ENCODE peak calls at places on chromosomes 11 and 22, in eight cellular contexts. Z is HCT116, J is K562, Q is H1, I is fibroblast of lung, N is IMR-90, X is H9, V is GM23248. A is an unnamed sample. For H4K20me1, the result is how much of the 10 kb centered on the place peaks cover.

GRCh38 chr11:90874281-90874680 is 651.4 kb upstream of the CHORDC1 start:
- DNase-seq in Z (no peak), J (no peak), Q (no peak), I (no peak), N (no peak), X (no peak), V (no peak), A (no peak)

GRCh38 chr11:47591764-47592163 is 2.4 kb downstream of the C1QTNF4 start:
- DNase-seq in Z (no peak), J (no peak), Q (no peak), I (no peak), N (no peak), X (no peak), V (no peak), A (no peak)

GRCh38 chr11:61911701-61912529 is 5.5 kb downstream of the RAB3IL1 start:
- DNase-seq in Z (no peak), J (no peak), Q (no peak), I (no peak), N (no peak), X (no peak), V (no peak), A (no peak)

GRCh38 chr11:133843454-133843987 is 1.8 kb downstream of the SPATA19 start:
- DNase-seq in Z (no peak), J (no peak), Q (no peak), I (no peak), N (no peak), X (no peak), V (no peak), A (no peak)

GRCh38 chr22:40463727-40464126 is 93.3 kb downstream of the SGSM3 start:
- DNase-seq in Z (no peak), J (no peak), Q (no peak), I (no peak), N (no peak), X (no peak), V (no peak), A (peak)

GRCh38 chr11:60658409-60658808 is 41.0 kb upstream of the MS4A8 start:
- DNase-seq in Z (no peak), J (no peak), Q (no peak), I (no peak), N (no peak), X (no peak), V (no peak), A (no peak)

GRCh38 chr22:21443735-21444421 is 23.3 kb upstream of the TMEM191C start:
- DNase-seq in Z (no peak), J (no peak), Q (no peak), I (no peak), N (no peak), X (peak), V (no peak), A (no peak)

GRCh38 chr11:131868769-131869482 is 498.5 kb downstream of the NTM start:
- DNase-seq in Z (no peak), J (no peak), Q (no peak), I (no peak), N (peak), X (no peak), V (no peak), A (no peak)

GRCh38 chr11:65391007-65391406 is 4.6 kb downstream of the FRMD8 start:
- DNase-seq in Z (no peak), J (no peak), Q (no peak), I (peak), N (peak), X (no peak), V (peak), A (no peak)

GRCh38 chr11:46577058-46577457 is 16.8 kb downstream of the AMBRA1 start:
- DNase-seq in Z (no peak), J (no peak), Q (no peak), I (no peak), N (no peak), X (no peak), V (no peak), A (no peak)

DNA sequence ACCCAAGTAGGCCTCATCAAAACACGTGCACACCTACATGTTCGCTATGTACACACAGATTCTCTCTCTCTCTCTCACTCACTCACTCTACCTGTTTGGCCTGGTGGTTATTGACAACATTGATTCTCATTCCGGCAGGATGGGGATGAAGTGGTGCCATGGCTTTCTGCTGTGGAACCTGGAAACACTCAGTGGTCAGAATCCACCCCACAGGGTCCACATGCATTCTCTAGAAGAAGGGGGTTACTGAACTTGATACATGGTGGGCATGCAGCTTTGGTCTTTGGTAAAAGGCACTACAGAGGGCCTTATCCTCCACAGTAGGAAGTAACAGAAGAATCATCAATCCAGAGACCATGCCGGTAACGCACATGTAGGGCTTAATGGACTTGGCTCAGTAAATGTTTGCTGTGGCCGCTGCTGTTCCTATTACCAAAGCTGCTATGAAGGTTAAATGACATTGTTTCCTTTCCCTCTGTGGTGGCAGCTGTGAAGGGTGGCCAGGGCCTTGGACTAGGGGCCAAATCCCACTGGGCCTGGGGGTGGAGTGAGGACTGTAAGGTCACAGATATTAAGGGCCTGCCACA is 12.7 kb downstream of the POLDIP3 start:
- DNase-seq in Z (no peak), J (no peak), Q (no peak), I (no peak), N (no peak), X (no peak), V (no peak), A (no peak)
- H4K20me1 ChIP-seq in Z (under half), J (under half), Q (under half), I (under half), N (half or more), X (under half), V (under half), A (under half)

GRCh38 chr11:102266111-102266510 is 51.2 kb upstream of the BIRC3 start:
- DNase-seq in Z (no peak), J (no peak), Q (no peak), I (no peak), N (no peak), X (no peak), V (peak), A (no peak)

GRCh38 chr11:102269927-102270326 is 47.4 kb upstream of the BIRC3 start:
- DNase-seq in Z (no peak), J (no peak), Q (no peak), I (peak), N (peak), X (no peak), V (peak), A (no peak)

GRCh38 chr11:102268083-102268984 is 49.0 kb upstream of the BIRC3 start:
- DNase-seq in Z (peak), J (peak), Q (peak), I (peak), N (peak), X (peak), V (peak), A (peak)

GRCh38 chr11:102267602-102268001 is 49.7 kb upstream of the BIRC3 start:
- DNase-seq in Z (no peak), J (peak), Q (no peak), I (peak), N (peak), X (no peak), V (peak), A (no peak)

DNA sequence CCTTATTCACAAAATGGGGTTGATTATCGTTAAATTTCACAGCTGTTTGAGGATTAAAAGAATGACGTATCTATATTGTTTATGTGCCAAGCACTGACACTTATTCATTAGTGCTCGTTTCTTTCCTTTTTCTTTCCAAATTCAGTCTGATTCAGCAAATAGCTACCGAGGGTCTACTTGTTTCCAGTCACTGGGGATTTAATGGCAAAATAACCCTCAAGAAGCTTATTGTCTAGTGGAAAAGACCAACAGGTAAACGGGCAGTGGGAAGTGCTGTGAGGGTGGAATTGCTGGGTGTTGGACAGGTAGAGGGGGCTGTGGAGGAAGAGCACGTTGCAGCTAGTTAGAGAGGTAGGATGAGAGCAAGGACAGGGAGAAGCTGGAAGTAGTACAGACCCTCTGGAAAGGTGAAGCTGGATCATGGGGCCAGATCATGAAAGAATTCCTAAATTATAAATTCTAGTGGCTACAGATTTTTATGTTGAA is 48.3 kb upstream of the BIRC3 start:
- DNase-seq in Z (no peak), J (no peak), Q (no peak), I (no peak), N (no peak), X (peak), V (no peak), A (no peak)
- H4K20me1 ChIP-seq in Z (under half), J (under half), Q (under half), I (under half), N (under half), X (under half), V (under half), A (under half)

DNA sequence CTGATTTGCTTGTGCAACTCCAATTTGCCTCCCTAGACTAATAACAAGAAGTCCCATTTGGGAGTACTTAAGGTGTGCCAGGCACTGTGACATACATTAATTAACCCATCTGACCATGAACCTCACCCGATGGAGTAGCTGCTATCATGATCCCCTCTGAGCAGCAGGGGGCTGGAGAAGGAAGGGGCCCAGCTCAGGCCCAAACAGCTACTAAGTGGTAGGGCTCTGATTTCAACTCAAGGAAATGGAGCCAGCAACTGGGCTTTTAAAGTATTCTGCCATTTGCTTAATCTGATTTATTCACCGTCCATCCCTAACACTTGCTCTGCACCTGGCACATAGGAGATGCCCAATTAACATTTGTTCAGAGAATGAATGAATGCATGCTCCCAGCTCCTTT is 1.2 kb downstream of the CRYBB1 start:
- DNase-seq in Z (no peak), J (no peak), Q (no peak), I (no peak), N (no peak), X (no peak), V (no peak), A (no peak)
- H4K20me1 ChIP-seq in Z (under half), J (under half), Q (under half), I (under half), N (under half), X (under half), V (under half), A (under half)

DNA sequence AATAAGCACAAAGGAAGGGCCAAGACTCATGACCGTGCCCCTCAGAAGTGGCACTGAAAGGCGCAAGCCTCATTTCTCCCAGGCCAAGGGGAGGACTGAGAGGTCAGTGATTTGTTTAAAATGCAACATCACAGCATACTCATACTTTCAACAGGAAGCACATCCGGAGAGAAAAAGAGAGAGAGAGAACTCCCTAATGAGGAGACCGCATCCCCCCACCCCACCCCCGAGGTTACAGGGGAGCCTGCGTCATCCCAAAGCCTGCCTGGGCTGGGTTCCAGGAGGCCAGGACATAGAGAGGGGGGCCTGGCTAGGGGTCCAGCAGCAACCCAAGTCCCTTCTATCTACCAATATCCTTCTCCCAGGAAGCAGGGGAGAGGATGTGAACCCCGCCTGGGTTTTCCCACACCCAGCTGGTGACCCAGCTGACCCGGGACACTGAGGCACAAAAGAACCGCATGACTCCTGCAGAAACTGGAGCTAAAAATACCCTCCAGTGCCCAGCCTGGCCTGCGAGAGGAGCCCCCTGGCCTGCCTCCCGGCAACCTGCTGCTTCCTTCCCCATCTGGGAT is 3.8 kb downstream of the CSNK1E start:
- DNase-seq in Z (no peak), J (no peak), Q (no peak), I (peak), N (peak), X (no peak), V (peak), A (no peak)
- H4K20me1 ChIP-seq in Z (under half), J (under half), Q (half or more), I (under half), N (half or more), X (under half), V (under half), A (half or more)

GRCh38 chr11:456533-456932 is 6.5 kb downstream of the PTDSS2 start:
- DNase-seq in Z (no peak), J (no peak), Q (no peak), I (no peak), N (no peak), X (no peak), V (no peak), A (no peak)
- H4K20me1 ChIP-seq in Z (under half), J (under half), Q (under half), I (under half), N (under half), X (under half), V (under half), A (under half)

GRCh38 chr11:102192349-102193066 is 82.3 kb downstream of the YAP1 start:
- DNase-seq in Z (no peak), J (no peak), Q (no peak), I (no peak), N (no peak), X (no peak), V (no peak), A (no peak)

GRCh38 chr11:102196351-102196750 is 86.1 kb downstream of the YAP1 start:
- DNase-seq in Z (no peak), J (no peak), Q (no peak), I (no peak), N (no peak), X (no peak), V (no peak), A (no peak)

GRCh38 chr11:102194257-102194656 is 84.0 kb downstream of the YAP1 start:
- DNase-seq in Z (no peak), J (no peak), Q (no peak), I (no peak), N (no peak), X (no peak), V (peak), A (no peak)

GRCh38 chr11:102196816-102197215 is 86.6 kb downstream of the YAP1 start:
- DNase-seq in Z (no peak), J (no peak), Q (no peak), I (peak), N (peak), X (no peak), V (peak), A (no peak)

GRCh38 chr11:102194983-102195382 is 84.7 kb downstream of the YAP1 start:
- DNase-seq in Z (no peak), J (no peak), Q (no peak), I (no peak), N (no peak), X (no peak), V (no peak), A (no peak)
- H4K20me1 ChIP-seq in Z (under half), J (under half), Q (under half), I (under half), N (under half), X (under half), V (under half), A (under half)

DNA sequence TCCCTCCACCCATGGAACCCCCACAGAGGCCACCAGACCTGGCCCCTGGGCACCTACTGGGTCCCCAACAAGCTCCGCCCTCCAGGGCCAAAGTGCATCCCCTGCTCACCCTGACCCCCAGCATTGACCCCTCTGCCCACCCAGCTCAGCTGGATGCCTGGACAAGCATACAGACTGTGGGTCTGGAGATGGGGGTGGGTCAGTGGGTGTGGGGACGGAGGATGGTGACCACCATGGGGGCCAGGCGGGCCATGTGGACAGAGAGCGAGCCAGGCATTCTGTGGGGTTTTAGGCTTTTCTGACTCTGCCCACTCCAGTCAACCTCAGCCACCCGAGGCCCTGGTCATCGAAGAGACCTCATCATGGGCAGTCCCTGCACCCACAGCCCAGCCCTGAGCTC is 183.7 kb downstream of the BRD1 start:
- DNase-seq in Z (no peak), J (no peak), Q (no peak), I (no peak), N (no peak), X (no peak), V (no peak), A (no peak)
- H4K20me1 ChIP-seq in Z (under half), J (half or more), Q (under half), I (under half), N (under half), X (under half), V (under half), A (half or more)

GRCh38 chr22:50236731-50237409 is 8.0 kb downstream of the TUBGCP6 start:
- DNase-seq in Z (no peak), J (no peak), Q (no peak), I (no peak), N (peak), X (no peak), V (peak), A (peak)

GRCh38 chr22:50243704-50244419 is 961 bp downstream of the TUBGCP6 start:
- DNase-seq in Z (no peak), J (no peak), Q (no peak), I (no peak), N (peak), X (no peak), V (peak), A (no peak)

GRCh38 chr22:50233223-50233622 is 11.6 kb downstream of the TUBGCP6 start:
- DNase-seq in Z (no peak), J (no peak), Q (no peak), I (no peak), N (no peak), X (no peak), V (no peak), A (no peak)

GRCh38 chr22:50242406-50242949 is 2.3 kb downstream of the TUBGCP6 start:
- DNase-seq in Z (no peak), J (no peak), Q (no peak), I (no peak), N (no peak), X (no peak), V (peak), A (no peak)

DNA sequence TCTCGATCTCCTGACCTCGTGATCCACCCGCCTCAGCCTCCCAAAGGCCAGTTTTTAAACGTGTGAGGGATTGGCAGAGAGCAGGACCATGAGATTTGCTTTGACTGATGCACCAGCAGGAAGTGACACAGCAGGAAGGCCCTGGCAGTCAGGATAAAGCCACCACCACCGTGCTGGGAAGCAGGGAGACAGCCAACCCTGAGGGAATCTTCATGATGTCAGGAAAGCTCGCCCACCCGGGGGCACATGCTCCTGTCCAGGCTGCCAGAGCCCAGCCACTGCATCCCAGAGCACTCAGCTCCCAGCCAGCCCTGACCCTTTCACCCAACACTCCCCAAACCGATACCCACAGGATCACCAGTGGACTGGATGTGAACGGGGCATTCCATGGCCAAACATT is 6.1 kb downstream of the TUBGCP6 start:
- DNase-seq in Z (no peak), J (no peak), Q (no peak), I (no peak), N (no peak), X (no peak), V (no peak), A (no peak)
- H4K20me1 ChIP-seq in Z (under half), J (under half), Q (under half), I (under half), N (half or more), X (under half), V (under half), A (under half)

GRCh38 chr22:49774499-49775151 is 53.0 kb downstream of the BRD1 start:
- DNase-seq in Z (no peak), J (no peak), Q (no peak), I (no peak), N (no peak), X (no peak), V (no peak), A (no peak)

GRCh38 chr22:49775191-49776052 is 52.3 kb downstream of the BRD1 start:
- DNase-seq in Z (no peak), J (no peak), Q (no peak), I (no peak), N (no peak), X (no peak), V (no peak), A (no peak)

GRCh38 chr22:49772692-49773091 is 55.0 kb downstream of the BRD1 start:
- DNase-seq in Z (no peak), J (peak), Q (no peak), I (no peak), N (no peak), X (no peak), V (no peak), A (no peak)

GRCh38 chr22:49774046-49774445 is 53.6 kb downstream of the BRD1 start:
- DNase-seq in Z (no peak), J (no peak), Q (no peak), I (no peak), N (no peak), X (no peak), V (no peak), A (no peak)

GRCh38 chr22:49773531-49773930 is 54.1 kb downstream of the BRD1 start:
- DNase-seq in Z (no peak), J (no peak), Q (no peak), I (no peak), N (no peak), X (no peak), V (no peak), A (no peak)
- H4K20me1 ChIP-seq in Z (under half), J (under half), Q (under half), I (under half), N (under half), X (under half), V (under half), A (under half)

GRCh38 chr11:73579641-73580434 is 18.1 kb downstream of the FAM168A start:
- DNase-seq in Z (no peak), J (no peak), Q (no peak), I (no peak), N (peak), X (no peak), V (peak), A (no peak)
- H4K20me1 ChIP-seq in Z (under half), J (under half), Q (under half), I (under half), N (under half), X (under half), V (under half), A (under half)

A was measured in Karpas-422.